ENCODE peak calls at places on chromosome 14, in five cellular contexts. C is ecto neural progenitor cell; F is NCI-H1417; P is stimulated activated CD8-positive, alpha-beta memory T cell treated with anti-CD3 and anti-CD28 coated beads, Interleukin-15, amount 100 ng/mL, for 24 hours; R is HCEC 1CT. S is an unnamed sample.

GRCh38 chr14:56491299-56492285 is 88.0 kb upstream of the TMEM260 start:
- DNase-seq in F (peak), C (peak), R (peak), P (no peak), S (peak)

GRCh38 chr14:77027538-77028383 is 747 bp downstream of the IRF2BPL start:
- DNase-seq in C (no peak), F (peak), R (peak), P (peak), S (peak)

GRCh38 chr14:31992051-31992450 is 85.1 kb upstream of the ARHGAP5 start:
- DNase-seq in P (no peak), R (peak), F (no peak), C (no peak), S (peak)

GRCh38 chr14:100446572-100446971 is 123.4 kb downstream of the SLC25A47 start:
- DNase-seq in R (no peak), C (peak), F (peak), P (no peak), S (no peak)

GRCh38 chr14:104856157-104856868 is 8.8 kb upstream of the CEP170B start:
- DNase-seq in F (no peak), P (no peak), R (no peak), C (no peak), S (no peak)

GRCh38 chr14:32202468-32202865 is 602 bp downstream of the RNU6-8 start:
- DNase-seq in P (no peak), R (peak), F (peak), C (no peak), S (no peak)

GRCh38 chr14:103488960-103489359 is 33.7 kb downstream of the CKB start:
- DNase-seq in F (no peak), P (no peak), R (no peak), C (no peak), S (peak)

GRCh38 chr14:70064111-70064885 is 124.5 kb downstream of the SLC8A3 start:
- DNase-seq in P (no peak), F (no peak), R (peak), C (no peak), S (no peak)

GRCh38 chr14:70640938-70641547 is 673 bp upstream of the TTC9 start:
- DNase-seq in P (no peak), R (peak), C (peak), F (peak), S (no peak)

GRCh38 chr14:99902925-99903324 is 109.7 kb downstream of the EML1 start:
- DNase-seq in F (no peak), C (no peak), P (no peak), R (no peak), S (no peak)

GRCh38 chr14:76876076-76876475 is 49.9 kb downstream of the LRRC74A start:
- DNase-seq in C (peak), P (no peak), F (peak), R (peak), S (peak)

GRCh38 chr14:94612580-94613554 is 676 bp downstream of the SERPINA3 start:
- DNase-seq in R (no peak), P (no peak), C (no peak), F (no peak), S (no peak)